ENCODE peak calls at places on chromosome 5, in ten cellular contexts. D, A, J, G, T, M, L, E, F and C are unnamed samples. For H3K4me1, the result is how much of the 10 kb centered on the place peaks cover.

GRCh38 chr5:120086081-120086480 is 378.0 kb upstream of the PRR16 start:
- DNase-seq in D (no peak), A (no peak), J (no peak), G (no peak), T (no peak), M (no peak), L (no peak), E (no peak), F (no peak), C (no peak)

GRCh38 chr5:156798201-156798600 is 51.9 kb upstream of the PPP1R2B start:
- DNase-seq in D (no peak), A (no peak), J (peak), G (no peak), T (no peak), M (no peak), L (no peak), E (no peak), F (no peak), C (no peak)

GRCh38 chr5:96933764-96934163 is 2.1 kb upstream of the LNPEP start:
- DNase-seq in D (no peak), A (no peak), J (no peak), G (no peak), T (no peak), M (no peak), L (no peak), E (no peak), F (no peak), C (no peak)

GRCh38 chr5:145942202-145942601 is 5.8 kb downstream of the SH3RF2 start:
- DNase-seq in D (no peak), A (no peak), J (no peak), G (no peak), T (no peak), M (no peak), L (no peak), E (peak), F (no peak), C (no peak)

GRCh38 chr5:13865317-13865716 is 79.2 kb downstream of the DNAH5 start:
- DNase-seq in D (no peak), A (no peak), J (no peak), G (no peak), T (no peak), M (no peak), L (no peak), E (no peak), F (no peak), C (no peak)

GRCh38 chr5:179242676-179243075 is 102.6 kb downstream of the ADAMTS2 start:
- DNase-seq in D (no peak), A (no peak), J (no peak), G (no peak), T (no peak), M (no peak), L (no peak), E (no peak), F (peak), C (no peak)

GRCh38 chr5:12413585-12413984 is 509.3 kb upstream of the CTNND2 start:
- DNase-seq in D (no peak), A (no peak), J (peak), G (no peak), T (no peak), M (no peak), L (no peak), E (no peak), F (no peak), C (no peak)

GRCh38 chr5:939368-939767 is 46.7 kb downstream of the TRIP13 start:
- DNase-seq in D (no peak), A (no peak), J (no peak), G (no peak), T (no peak), M (no peak), L (no peak), E (no peak), F (peak), C (peak)

GRCh38 chr5:14809369-14810144 is 62.0 kb downstream of the ANKH start:
- DNase-seq in D (peak), A (peak), J (no peak), G (no peak), T (no peak), M (peak), L (peak), E (peak), F (no peak), C (peak)

GRCh38 chr5:180589771-180590542 is 1.3 kb downstream of the SCGB3A1 start:
- DNase-seq in D (no peak), A (no peak), J (peak), G (peak), T (no peak), M (no peak), L (no peak), E (no peak), F (no peak), C (no peak)

GRCh38 chr5:24644757-24645156 is at the start of gene CDH10:
- DNase-seq in D (no peak), A (no peak), J (peak), G (peak), T (peak), M (no peak), L (peak), E (no peak), F (peak), C (no peak)

GRCh38 chr5:14270212-14270702 is 127.1 kb downstream of the TRIO start:
- DNase-seq in D (no peak), A (no peak), J (peak), G (peak), T (peak), M (peak), L (peak), E (no peak), F (peak), C (peak)

GRCh38 chr5:123089971-123090640 is 1.1 kb downstream of the PRDM6 start:
- DNase-seq in D (no peak), A (no peak), J (peak), G (peak), T (no peak), M (no peak), L (no peak), E (no peak), F (peak), C (peak)

DNA sequence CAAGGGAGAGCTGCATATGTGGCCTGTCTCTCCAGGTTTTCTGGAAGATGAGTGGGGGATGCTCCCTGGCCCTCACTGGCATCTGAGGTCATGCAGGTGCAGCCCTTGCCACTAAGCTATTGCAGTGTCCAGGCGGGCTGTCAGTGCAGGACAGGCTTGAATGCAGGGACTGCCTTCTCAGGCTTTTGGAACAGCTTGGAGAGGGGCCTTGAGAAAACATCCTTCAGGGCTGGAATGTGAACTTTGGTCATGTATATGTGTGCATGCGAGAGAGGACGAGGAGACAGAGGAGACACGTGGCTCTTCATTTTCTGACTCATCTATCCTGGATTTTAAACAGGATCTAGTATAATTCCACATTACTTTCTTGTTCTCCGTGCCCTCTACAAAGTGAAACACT is 90.3 kb downstream of the MACROH2A1 start:
- DNase-seq in D (no peak), A (no peak), J (no peak), G (no peak), T (no peak), M (no peak), L (no peak), E (no peak), F (peak), C (no peak)
- H3K4me1 ChIP-seq in D (under half), A (under half), J (under half), G (under half), T (under half), M (under half), L (under half), E (under half), F (under half), C (under half)

DNA sequence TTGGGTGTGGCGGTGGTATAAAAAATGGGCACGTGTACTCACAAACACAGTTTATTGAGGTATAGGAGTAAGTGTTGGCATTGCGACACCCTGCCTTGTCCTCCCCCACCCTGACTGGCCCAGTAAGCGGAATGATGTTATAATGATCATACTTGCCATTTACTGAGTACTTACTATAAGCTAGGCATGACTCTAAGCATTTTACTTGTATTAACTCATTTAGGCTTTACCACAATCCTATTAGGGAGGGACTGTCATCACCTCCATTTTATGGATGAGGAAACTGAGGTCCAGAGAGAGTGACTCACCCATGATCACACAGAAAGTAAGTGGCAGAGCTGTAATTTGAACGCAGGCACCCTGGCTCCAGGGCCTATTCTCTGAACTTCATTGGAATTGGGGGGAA is 2.3 kb downstream of the SMIM3 start:
- DNase-seq in D (no peak), A (no peak), J (no peak), G (no peak), T (no peak), M (no peak), L (peak), E (no peak), F (no peak), C (no peak)
- H3K4me3 ChIP-seq in D (no peak), A (peak), J (no peak), G (no peak), T (no peak), M (peak), L (no peak), E (peak), F (no peak), C (no peak)

GRCh38 chr5:149684371-149684770 is 45.7 kb upstream of the PPARGC1B start:
- DNase-seq in D (no peak), A (no peak), J (no peak), G (no peak), T (no peak), M (no peak), L (no peak), E (no peak), F (no peak), C (no peak)
- H3K4me1 ChIP-seq in D (under half), A (under half), J (under half), G (under half), T (under half), M (half or more), L (under half), E (under half), F (under half), C (under half)

GRCh38 chr5:41951224-41951623 is 26.1 kb downstream of the FBXO4 start:
- DNase-seq in D (no peak), A (no peak), J (no peak), G (no peak), T (no peak), M (no peak), L (no peak), E (no peak), F (no peak), C (no peak)
- H3K4me3 ChIP-seq in D (no peak), A (no peak), J (no peak), G (no peak), T (no peak), M (no peak), L (no peak), E (no peak), F (no peak), C (no peak)

GRCh38 chr5:177366528-177367322 is 9.0 kb downstream of the RGS14 start:
- DNase-seq in D (no peak), A (peak), J (peak), G (peak), T (peak), M (peak), L (no peak), E (peak), F (peak), C (peak)
- H3K4me1 ChIP-seq in D (half or more), A (under half), J (half or more), G (under half), T (under half), M (half or more), L (under half), E (half or more), F (under half), C (under half)

DNA sequence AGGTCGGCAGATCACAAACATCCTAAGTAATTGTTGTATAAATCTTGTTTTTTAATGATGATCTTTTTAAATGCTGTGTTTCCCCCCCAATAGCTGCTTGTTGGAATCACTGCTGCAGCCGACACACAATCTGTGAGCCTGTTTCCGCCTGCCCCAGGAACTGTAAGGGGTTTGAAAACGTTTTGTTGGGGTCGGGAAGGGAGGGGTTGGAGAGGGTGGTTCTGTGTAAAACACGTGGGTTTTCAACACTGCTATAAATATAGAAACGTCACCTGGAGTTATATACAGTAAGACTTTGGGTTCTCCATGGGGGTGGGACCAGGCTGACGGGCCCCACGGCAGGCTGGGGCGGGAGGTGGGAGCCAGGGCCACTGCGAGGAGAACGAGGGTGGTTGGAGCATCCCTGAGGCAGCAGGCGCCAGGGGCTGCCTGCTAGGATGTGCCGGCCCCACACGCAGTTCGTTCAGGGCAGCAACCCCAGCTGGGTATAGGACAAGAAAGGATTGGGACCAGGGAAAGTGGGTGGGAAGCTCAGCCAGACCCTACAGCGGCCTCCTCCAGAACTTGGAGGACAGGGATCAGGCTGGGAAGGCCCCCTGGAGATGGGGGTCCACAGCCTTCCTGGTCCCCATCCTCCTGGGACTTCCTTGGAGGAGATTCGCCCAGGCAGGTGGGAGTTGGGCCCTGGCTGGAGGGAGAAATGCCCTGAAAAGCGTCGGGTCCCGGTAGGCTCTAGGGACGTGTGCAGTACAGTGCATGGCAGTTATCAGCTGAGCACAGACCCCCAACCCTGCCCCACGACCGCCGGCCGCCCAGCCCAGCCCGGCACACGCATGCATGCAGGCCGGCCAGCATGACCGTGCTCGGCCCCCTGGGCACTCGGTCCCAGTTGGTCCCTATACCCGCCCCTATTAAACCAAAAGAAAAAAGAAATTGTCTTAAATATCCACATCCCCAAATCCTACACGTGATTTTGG is 9.7 kb downstream of the RNF44 start:
- DNase-seq in D (no peak), A (peak), J (no peak), G (no peak), T (no peak), M (no peak), L (no peak), E (no peak), F (peak), C (no peak)
- H3K4me3 ChIP-seq in D (no peak), A (no peak), J (no peak), G (no peak), T (no peak), M (no peak), L (no peak), E (no peak), F (no peak), C (no peak)

DNA sequence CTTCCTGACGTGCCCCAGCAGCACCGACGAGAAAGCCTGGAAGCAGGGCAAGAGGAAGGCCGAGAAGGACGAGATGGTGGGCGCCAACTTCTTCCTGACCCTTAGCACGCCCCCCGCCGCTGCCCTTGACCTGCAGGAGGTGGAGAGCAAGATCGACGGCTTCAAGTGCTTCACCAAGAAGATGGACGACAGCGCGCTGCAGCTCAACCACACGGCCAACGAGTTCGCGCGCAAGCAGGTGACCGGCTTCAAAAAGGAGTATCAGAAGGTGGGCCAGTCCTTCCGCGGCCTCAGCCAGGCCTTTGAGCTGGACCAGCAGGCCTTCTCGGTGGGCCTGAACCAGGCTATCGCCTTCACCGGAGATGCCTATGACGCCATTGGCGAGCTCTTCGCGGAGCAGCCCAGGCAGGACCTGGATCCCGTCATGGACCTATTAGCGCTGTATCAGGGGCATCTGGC is 1.6 kb downstream of the SNX18 start:
- DNase-seq in D (no peak), A (peak), J (no peak), G (no peak), T (no peak), M (no peak), L (no peak), E (no peak), F (no peak), C (peak)
- H3K4me1 ChIP-seq in D (under half), A (under half), J (under half), G (under half), T (under half), M (half or more), L (under half), E (half or more), F (under half), C (under half)

GRCh38 chr5:88690619-88691560 is 192.1 kb downstream of the MEF2C start:
- DNase-seq in D (peak), A (peak), J (peak), G (peak), T (no peak), M (peak), L (peak), E (peak), F (peak), C (peak)
- H3K4me3 ChIP-seq in D (no peak), A (no peak), J (peak), G (peak), T (no peak), M (peak), L (no peak), E (no peak), F (no peak), C (no peak)